ENCODE peak calls at places on chromosome 12, in ten cellular contexts. B, U, W, F, D, Q, I, R, Y and S are unnamed samples. For H3K4me1 and H3K36me3, the result is how much of the 10 kb centered on the place peaks cover.

GRCh38 chr12:79262938-79263337 is 398.4 kb downstream of the SYT1 start:
- DNase-seq in F (no peak), W (no peak), D (no peak), U (no peak), Q (peak), B (peak), R (no peak), I (peak), Y (no peak), S (no peak)

GRCh38 chr12:113860059-113860820 is 105.9 kb downstream of the RBM19 start:
- DNase-seq in R (no peak), B (peak), W (no peak), I (no peak), Q (no peak), U (no peak), F (no peak), Y (no peak), D (no peak), S (peak)

GRCh38 chr12:28253175-28253641 is 63.0 kb downstream of the CCDC91 start:
- DNase-seq in Q (peak), R (no peak), W (no peak), I (peak), U (no peak), D (no peak), Y (no peak), F (no peak), B (no peak), S (no peak)

GRCh38 chr12:128797119-128798118 is 26.3 kb downstream of the SLC15A4 start:
- DNase-seq in W (peak), U (peak), Q (peak), Y (no peak), I (no peak), F (no peak), B (peak), R (no peak), D (no peak), S (no peak)

GRCh38 chr12:107241421-107241820 is 148.1 kb upstream of the CRY1 start:
- DNase-seq in U (no peak), Y (no peak), W (no peak), R (no peak), D (no peak), I (no peak), F (no peak), Q (no peak), B (no peak), S (no peak)

GRCh38 chr12:98424726-98425401 is 90.5 kb upstream of the TMPO start:
- DNase-seq in I (peak), D (peak), F (peak), U (peak), Q (peak), Y (peak), W (peak), B (peak), R (peak), S (peak)

GRCh38 chr12:54624316-54625279 is 10.1 kb downstream of the LACRT start:
- DNase-seq in Q (no peak), F (no peak), U (peak), Y (no peak), B (no peak), W (no peak), D (no peak), R (no peak), I (no peak), S (no peak)

GRCh38 chr12:46260153-46260912 is 8.5 kb downstream of the SLC38A1 start:
- DNase-seq in B (peak), W (peak), I (no peak), R (no peak), Q (peak), Y (no peak), U (no peak), F (no peak), D (no peak), S (peak)

GRCh38 chr12:1773937-1774655 is 46.3 kb upstream of the LRTM2 start:
- DNase-seq in I (no peak), Q (peak), Y (no peak), R (no peak), U (no peak), F (no peak), B (no peak), W (no peak), D (no peak), S (no peak)

GRCh38 chr12:95700316-95700785 is 90.2 kb downstream of the NTN4 start:
- DNase-seq in F (no peak), W (no peak), Q (peak), B (no peak), D (no peak), Y (no peak), I (peak), U (no peak), R (no peak), S (no peak)

GRCh38 chr12:77751939-77752338 is 78.8 kb upstream of the NAV3 start:
- DNase-seq in R (no peak), F (no peak), Y (no peak), B (no peak), I (no peak), Q (no peak), W (peak), D (no peak), U (no peak), S (no peak)

GRCh38 chr12:94263011-94263786 is 114.8 kb downstream of the PLXNC1 start:
- DNase-seq in B (no peak), R (no peak), U (no peak), Q (no peak), D (no peak), Y (no peak), F (no peak), I (no peak), W (no peak), S (no peak)

GRCh38 chr12:128606040-128606439 is 217.7 kb downstream of the SLC15A4 start:
- DNase-seq in R (no peak), F (no peak), Q (no peak), D (no peak), B (no peak), U (peak), W (no peak), Y (no peak), I (no peak), S (no peak)

GRCh38 chr12:63098851-63099250 is 52.1 kb downstream of the AVPR1A start:
- DNase-seq in D (no peak), W (no peak), F (no peak), Q (no peak), U (no peak), B (peak), Y (no peak), I (no peak), R (no peak), S (peak)

GRCh38 chr12:63843613-63844390 is 698 bp upstream of the SRGAP1 start:
- DNase-seq in R (peak), F (peak), B (peak), D (peak), Q (peak), Y (peak), U (peak), I (peak), W (peak), S (peak)

GRCh38 chr12:108720757-108721514 is 10.4 kb downstream of the CORO1C start:
- DNase-seq in D (no peak), I (peak), W (no peak), Q (no peak), R (no peak), B (no peak), Y (no peak), U (no peak), F (no peak), S (no peak)

GRCh38 chr12:108722463-108722862 is 8.9 kb downstream of the CORO1C start:
- DNase-seq in Q (no peak), U (no peak), B (no peak), D (no peak), W (no peak), I (no peak), Y (no peak), R (no peak), F (no peak), S (no peak)

GRCh38 chr12:108722992-108723766 is 8.1 kb downstream of the CORO1C start:
- DNase-seq in Q (peak), Y (no peak), I (peak), W (peak), R (no peak), U (peak), D (no peak), F (no peak), B (no peak), S (no peak)

GRCh38 chr12:108724054-108724889 is 7.0 kb downstream of the CORO1C start:
- DNase-seq in D (no peak), I (peak), Y (no peak), Q (peak), W (peak), U (peak), R (no peak), B (no peak), F (no peak), S (no peak)

DNA sequence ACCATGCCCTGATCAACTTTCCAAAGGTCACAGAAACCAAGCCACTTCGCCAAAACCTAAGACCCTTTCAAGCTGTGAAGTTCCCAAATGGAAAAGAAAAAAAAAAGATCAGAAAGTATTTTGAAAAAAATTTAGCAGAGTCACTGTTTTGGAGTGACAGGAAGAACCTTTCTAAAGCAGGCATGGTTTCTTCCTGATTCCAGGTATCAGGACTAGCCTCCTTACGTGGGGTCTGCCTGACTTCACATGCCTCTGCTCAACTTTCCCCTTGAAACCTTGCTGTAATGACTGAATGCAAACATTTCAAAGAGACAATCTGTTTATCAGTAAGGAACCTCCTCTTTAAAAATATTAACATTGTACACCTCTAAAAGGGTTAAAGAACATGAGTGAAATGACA is 9.5 kb downstream of the CORO1C start:
- DNase-seq in F (no peak), B (no peak), Q (no peak), R (no peak), W (no peak), Y (no peak), U (no peak), I (no peak), D (no peak), S (no peak)
- H3K4me1 ChIP-seq in F (under half), B (under half), Q (under half), R (under half), W (under half), Y (half or more), U (half or more), I (half or more), D (half or more), S (under half)

DNA sequence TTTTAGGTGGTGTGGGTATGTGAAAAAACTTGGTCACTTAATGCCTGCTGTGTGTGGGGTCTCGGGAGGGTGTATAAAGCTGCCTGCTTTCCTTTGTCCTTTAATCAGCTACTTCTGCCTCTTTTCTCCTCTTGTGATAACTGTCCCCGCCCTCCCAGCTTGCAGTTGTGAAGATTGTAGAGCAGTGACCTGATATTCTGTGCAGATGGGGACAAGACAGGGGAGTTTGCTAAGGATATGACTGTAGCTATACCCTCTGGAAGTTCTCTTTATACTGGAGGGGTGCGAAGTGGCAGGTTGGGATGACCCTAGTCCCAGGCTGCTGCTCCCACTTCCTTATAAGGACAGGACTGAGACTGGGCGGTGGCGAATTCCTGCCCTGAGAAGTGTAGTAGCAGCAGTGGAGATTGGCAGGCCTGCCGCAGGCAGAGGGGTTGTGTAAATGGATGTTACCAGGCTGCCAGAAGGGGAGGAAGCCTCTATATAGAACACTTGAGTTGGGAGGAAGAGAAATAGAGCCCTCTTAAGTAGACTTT is 835 bp downstream of the MYL6 start:
- DNase-seq in F (peak), B (peak), R (peak), W (peak), D (peak), Q (peak), Y (no peak), I (peak), U (peak), S (peak)
- H3K36me3 ChIP-seq in F (under half), B (under half), R (under half), W (under half), D (under half), Q (half or more), Y (half or more), I (under half), U (under half), S (under half)

GRCh38 chr12:44285321-44285720 is 449.4 kb downstream of the TMEM117 start:
- DNase-seq in D (no peak), W (peak), Q (no peak), R (no peak), B (no peak), I (no peak), F (no peak), U (peak), Y (no peak), S (no peak)
- H3K4me1 ChIP-seq in D (under half), W (under half), Q (under half), R (under half), B (under half), I (under half), F (under half), U (under half), Y (under half), S (under half)

GRCh38 chr12:121438905-121439304 is 39.0 kb downstream of the RNF34 start:
- DNase-seq in Q (no peak), I (no peak), Y (no peak), D (no peak), R (no peak), F (no peak), W (no peak), B (no peak), U (no peak), S (no peak)

GRCh38 chr12:121441555-121441954 is 41.6 kb downstream of the RNF34 start:
- DNase-seq in D (no peak), U (peak), Y (no peak), W (no peak), B (no peak), I (no peak), Q (no peak), R (no peak), F (peak), S (no peak)

GRCh38 chr12:121438207-121438606 is 38.3 kb downstream of the RNF34 start:
- DNase-seq in B (no peak), I (no peak), R (no peak), Y (no peak), F (no peak), W (no peak), D (no peak), U (no peak), Q (no peak), S (no peak)

GRCh38 chr12:121440768-121441167 is 40.9 kb downstream of the RNF34 start:
- DNase-seq in I (no peak), D (no peak), R (no peak), U (no peak), F (no peak), B (no peak), Y (no peak), W (no peak), Q (no peak), S (no peak)

GRCh38 chr12:121439715-121440114 is 39.8 kb downstream of the RNF34 start:
- DNase-seq in F (no peak), B (no peak), D (no peak), Q (no peak), W (no peak), Y (no peak), U (no peak), R (no peak), I (no peak), S (no peak)
- H3K36me3 ChIP-seq in F (under half), B (under half), D (half or more), Q (half or more), W (under half), Y (half or more), U (half or more), R (under half), I (under half), S (under half)

DNA sequence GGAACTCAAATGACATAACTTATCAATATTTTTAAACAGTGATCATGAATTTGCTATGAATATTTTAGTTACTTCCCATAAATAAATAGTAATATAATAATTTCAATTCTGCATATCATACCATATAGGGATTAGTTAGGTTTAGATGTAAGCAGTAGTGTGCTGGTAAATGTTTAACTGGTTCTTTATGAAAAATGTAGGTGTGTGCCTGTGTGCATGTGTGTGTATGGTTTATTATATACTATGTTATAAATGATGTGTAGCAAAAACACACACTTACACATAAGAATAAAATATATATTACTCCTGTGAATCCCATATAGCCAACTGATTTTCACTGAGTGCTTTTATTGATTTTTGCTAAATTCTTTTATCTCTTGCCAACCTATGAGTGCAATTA is 14.0 kb upstream of the BHLHE41 start:
- DNase-seq in R (no peak), W (no peak), U (no peak), Y (no peak), B (no peak), Q (no peak), F (no peak), D (no peak), I (no peak), S (no peak)
- H3K4me1 ChIP-seq in R (under half), W (under half), U (under half), Y (under half), B (under half), Q (under half), F (under half), D (under half), I (under half), S (under half)

DNA sequence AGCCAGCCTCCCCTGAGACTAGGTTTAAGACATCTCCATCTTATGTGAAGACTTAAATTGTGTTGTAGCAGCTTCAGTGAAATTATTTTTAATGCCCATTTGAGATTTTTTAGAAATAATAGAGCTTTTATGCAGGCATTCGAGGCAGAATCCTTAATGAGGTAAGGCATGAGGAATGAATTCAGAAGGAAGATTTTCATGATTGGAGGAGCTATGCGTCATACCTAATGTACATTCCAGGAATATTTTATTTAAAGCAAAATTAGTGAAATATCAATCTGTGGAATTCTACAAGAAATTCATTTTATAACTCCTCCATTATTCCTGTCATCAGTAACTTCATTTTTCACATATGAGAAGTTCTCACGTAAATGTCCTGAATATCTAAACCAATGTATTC is 36.0 kb upstream of the GARIN6 start:
- DNase-seq in I (no peak), U (no peak), R (no peak), Y (no peak), Q (no peak), W (no peak), B (no peak), F (no peak), D (no peak), S (no peak)
- H3K36me3 ChIP-seq in I (under half), U (under half), R (under half), Y (under half), Q (under half), W (under half), B (under half), F (under half), D (under half), S (under half)

DNA sequence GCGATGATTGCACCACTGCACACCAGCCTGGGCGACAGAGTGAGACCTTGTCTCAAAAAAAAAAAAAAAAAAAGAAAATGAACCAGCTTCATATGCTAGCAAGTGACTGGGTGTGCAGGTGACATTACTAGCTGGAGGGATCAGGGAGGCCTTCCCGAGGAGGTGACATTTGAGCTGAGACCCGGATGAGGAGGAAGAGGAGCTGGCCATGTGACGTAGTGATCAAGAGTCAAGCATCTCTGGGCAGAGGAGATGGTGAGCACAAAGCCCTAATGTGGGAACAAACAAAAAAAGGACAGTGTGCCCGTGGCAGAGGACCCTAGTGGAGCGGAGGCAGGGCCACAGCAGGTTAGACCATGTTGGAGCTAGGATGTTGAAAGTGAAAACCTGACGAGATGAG is 3.5 kb upstream of the PTPN6 start:
- DNase-seq in Q (no peak), F (no peak), R (peak), I (no peak), W (no peak), B (no peak), D (peak), Y (no peak), U (no peak), S (no peak)
- H3K4me1 ChIP-seq in Q (under half), F (under half), R (under half), I (under half), W (under half), B (under half), D (under half), Y (under half), U (under half), S (under half)